ENCODE peak calls at places on chromosomes 6 and 20, in six cellular contexts. P is mesenchymal stem cell, A is IMR-90, J is neuronal stem cell, W is trophoblast cell, T is H1. X is an unnamed sample.

GRCh38 chr6:51618563-51618962 is 468.9 kb downstream of the PKHD1 start:
- DNase-seq in P (no peak), A (no peak), J (peak), W (peak), T (no peak), X (peak)

GRCh38 chr6:169101981-169102380 is 151.7 kb downstream of the THBS2 start:
- DNase-seq in P (no peak), A (peak), J (no peak), W (no peak), T (no peak), X (no peak)

GRCh38 chr20:16596991-16597390 is 23.7 kb upstream of the KIF16B start:
- DNase-seq in P (no peak), A (no peak), J (no peak), W (no peak), T (no peak), X (no peak)

GRCh38 chr6:53115741-53116140 is 32.9 kb downstream of the GCM1 start:
- DNase-seq in P (no peak), A (no peak), J (no peak), W (peak), T (no peak), X (no peak)

GRCh38 chr6:114249522-114249921 is 93.3 kb downstream of the HS3ST5 start:
- DNase-seq in P (no peak), A (no peak), J (no peak), W (no peak), T (no peak), X (no peak)

GRCh38 chr6:30494275-30494990 is 5.1 kb downstream of the HLA-E start:
- DNase-seq in P (no peak), A (no peak), J (no peak), W (peak), T (no peak), X (no peak)

GRCh38 chr6:722608-723007 is 29.7 kb upstream of the EXOC2 start:
- DNase-seq in P (peak), A (peak), J (no peak), W (no peak), T (no peak), X (no peak)

GRCh38 chr6:145731432-145731831 is 3.9 kb downstream of the EPM2A start:
- DNase-seq in P (no peak), A (no peak), J (no peak), W (no peak), T (no peak), X (no peak)

GRCh38 chr6:54493138-54493537 is 184.9 kb downstream of the TINAG start:
- DNase-seq in P (peak), A (peak), J (no peak), W (no peak), T (no peak), X (peak)

GRCh38 chr6:10579803-10580202 is 58.7 kb downstream of the GCNT2 start:
- DNase-seq in P (no peak), A (no peak), J (no peak), W (no peak), T (no peak), X (no peak)

GRCh38 chr6:10585232-10585887 is 64.2 kb downstream of the GCNT2 start:
- DNase-seq in P (peak), A (no peak), J (peak), W (no peak), T (peak), X (peak)

GRCh38 chr6:10583509-10583908 is 62.4 kb downstream of the GCNT2 start:
- DNase-seq in P (no peak), A (no peak), J (no peak), W (no peak), T (no peak), X (peak)

GRCh38 chr6:10584607-10585006 is 63.5 kb downstream of the GCNT2 start:
- DNase-seq in P (no peak), A (no peak), J (no peak), W (no peak), T (no peak), X (no peak)

GRCh38 chr6:10582774-10583508 is 61.8 kb downstream of the GCNT2 start:
- DNase-seq in P (no peak), A (no peak), J (no peak), W (no peak), T (no peak), X (peak)
- H2BK120ac ChIP-seq in P (no peak), A (no peak), J (no peak), W (no peak), T (peak), X (peak)

GRCh38 chr6:142474446-142475289 is 172.9 kb downstream of the ADGRG6 start:
- DNase-seq in P (peak), A (peak), J (peak), W (peak), T (peak), X (peak)
- H3K27ac ChIP-seq in P (no peak), A (no peak), J (no peak), W (no peak), T (no peak), X (no peak)

DNA sequence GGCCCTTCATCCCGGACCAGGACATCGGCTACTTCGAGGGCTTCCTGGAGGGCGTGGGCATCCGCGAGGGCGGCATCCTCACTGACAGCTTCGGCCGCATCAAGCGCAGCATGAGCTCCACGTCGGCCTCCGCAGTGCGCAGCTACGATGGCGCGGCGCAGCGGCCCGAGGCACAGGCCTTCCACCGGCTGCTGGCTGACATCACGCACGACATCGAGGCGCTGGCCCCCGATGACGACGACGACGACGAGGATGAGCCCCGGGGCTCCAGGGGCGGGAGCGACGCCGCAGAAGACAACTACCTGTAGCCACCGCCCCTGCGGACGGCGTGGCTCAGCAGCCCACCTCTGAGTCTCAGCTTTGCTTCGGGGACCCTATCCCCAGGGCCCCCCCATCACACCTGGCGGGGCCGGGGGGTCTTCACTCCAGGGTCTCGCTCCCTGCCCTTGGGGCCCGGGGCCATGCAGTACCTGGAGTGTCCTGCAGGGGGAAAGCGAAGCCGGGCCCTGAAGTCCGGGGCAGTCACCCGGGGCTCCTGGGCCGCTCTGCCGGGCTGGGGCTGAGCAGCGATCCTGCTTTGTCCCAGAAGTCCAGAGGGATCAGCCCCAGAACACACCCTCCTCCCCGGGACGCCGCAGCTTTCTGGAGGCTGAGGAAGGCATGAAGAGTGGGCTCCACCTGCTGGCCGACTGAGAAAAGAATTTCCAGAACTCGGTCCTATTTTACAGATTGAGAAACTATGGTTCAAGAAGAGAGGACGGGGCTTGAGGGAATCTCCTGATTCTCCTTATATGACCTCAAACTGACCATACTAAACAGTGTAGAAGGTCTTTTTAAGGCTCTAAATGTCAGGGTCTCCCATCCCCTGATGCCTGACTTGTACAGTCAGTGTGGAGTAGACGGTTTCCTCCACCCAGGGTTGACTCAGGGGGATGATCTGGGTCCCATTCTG is 20.8 kb upstream of the HCK start:
- DNase-seq in P (peak), A (peak), J (peak), W (peak), T (peak), X (peak)
- H3K4me3 ChIP-seq in P (peak), A (no peak), J (no peak), W (no peak), T (peak), X (no peak)

DNA sequence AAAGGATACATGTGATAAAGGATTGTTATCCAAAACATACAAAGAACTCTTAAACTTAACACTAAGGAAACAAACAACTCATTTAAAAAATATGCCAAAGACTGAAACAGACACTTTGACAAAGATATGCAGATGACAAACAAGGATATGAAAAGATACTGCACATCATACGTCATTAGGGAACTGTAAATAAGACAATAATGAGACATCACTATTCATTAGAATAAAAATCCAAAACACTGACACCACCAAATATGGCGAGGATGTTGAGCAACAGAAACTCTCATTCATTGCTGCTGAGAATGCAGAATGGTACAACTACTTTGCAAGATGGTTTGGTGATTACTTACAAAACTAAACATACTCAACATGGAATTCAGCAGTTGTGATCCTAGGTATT is 156.5 kb upstream of the FOXA2 start:
- DNase-seq in P (no peak), A (no peak), J (no peak), W (peak), T (no peak), X (no peak)
- H2BK120ac ChIP-seq in P (no peak), A (no peak), J (no peak), W (no peak), T (no peak), X (no peak)

X was measured in mesendoderm.